ENCODE peak calls at places on chromosomes 2 and 18, in ten cellular contexts. E, G, Y, D, J, M, Q, C, L and K are unnamed samples.

GRCh38 chr2:28487258-28487657 is 8.6 kb upstream of the PLB1 start:
- DNase-seq in J (no peak), Q (no peak), C (no peak), M (no peak), G (no peak), L (no peak), D (no peak), E (no peak), Y (no peak), K (no peak)

GRCh38 chr2:56008661-56009411 is 85.3 kb upstream of the EFEMP1 start:
- DNase-seq in G (peak; percentile 86), Q (peak; percentile 32), C (peak; percentile 18), E (peak; percentile 51), D (no peak), M (peak; percentile 40), J (no peak), Y (no peak), L (peak; percentile 28), K (no peak)

GRCh38 chr2:237500681-237501424 is 13.8 kb downstream of the MLPH start:
- DNase-seq in M (no peak), Y (no peak), J (no peak), Q (no peak), E (no peak), C (no peak), G (no peak), L (no peak), D (peak; percentile 96), K (no peak)

GRCh38 chr2:212665948-212666347 is 127.3 kb upstream of the ERBB4 start:
- DNase-seq in L (no peak), Y (no peak), C (no peak), E (no peak), D (no peak), M (no peak), J (no peak), Q (no peak), G (no peak), K (no peak)

GRCh38 chr2:203783496-203784203 is 77.2 kb downstream of the CD28 start:
- DNase-seq in Q (no peak), L (no peak), E (no peak), G (no peak), M (no peak), J (no peak), C (no peak), D (no peak), Y (no peak), K (no peak)

GRCh38 chr2:31729442-31730092 is 148.8 kb upstream of the SRD5A2 start:
- DNase-seq in G (no peak), J (no peak), C (no peak), L (no peak), E (no peak), M (no peak), Y (no peak), D (peak; percentile 13), Q (no peak), K (no peak)

GRCh38 chr18:23784811-23785245 is 95.6 kb downstream of the LAMA3 start:
- DNase-seq in L (no peak), M (no peak), C (peak; percentile 16), G (no peak), Y (no peak), E (peak; percentile 21), Q (no peak), D (no peak), J (no peak), K (no peak)

GRCh38 chr2:68771211-68771721 is 36.7 kb downstream of the ARHGAP25 start:
- DNase-seq in Y (no peak), G (no peak), J (no peak), L (no peak), E (no peak), D (no peak), Q (no peak), C (no peak), M (no peak), K (no peak)

GRCh38 chr2:217386041-217386440 is 526.2 kb upstream of the TNP1 start:
- DNase-seq in G (no peak), L (no peak), Y (no peak), M (no peak), D (no peak), C (no peak), E (no peak), J (no peak), Q (no peak), K (no peak)

GRCh38 chr2:240994161-240994896 is 4.1 kb upstream of the SNED1 start:
- DNase-seq in Y (no peak), C (peak; percentile 11), Q (no peak), L (peak; percentile 58), G (peak; percentile 65), J (no peak), E (no peak), M (peak; percentile 82), D (no peak), K (no peak)

DNA sequence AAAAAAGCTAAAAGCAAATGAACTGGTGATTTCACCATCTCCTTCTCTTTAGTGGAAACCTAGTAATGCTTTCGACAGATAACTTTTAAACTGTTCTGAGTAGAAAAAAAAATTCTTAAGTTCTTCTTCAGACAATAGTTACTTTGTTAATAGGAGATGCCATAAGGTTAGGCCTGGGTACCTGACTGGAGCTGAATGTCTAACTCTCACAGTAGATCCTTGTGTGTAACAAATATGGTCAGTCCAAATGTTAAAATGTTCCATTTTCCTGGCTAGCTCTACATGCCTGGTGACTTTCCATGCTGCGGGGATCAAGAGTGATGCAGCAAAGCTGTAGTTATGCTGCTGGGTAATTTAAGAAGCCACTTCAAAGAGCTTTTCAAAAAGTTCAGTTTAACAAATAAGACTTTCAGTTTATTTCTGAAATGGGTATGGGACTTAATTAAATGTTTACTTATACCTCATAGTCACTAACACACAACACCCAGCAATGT is 264.0 kb upstream of the SESTD1 start:
- DNase-seq in E (no peak), C (no peak), Q (no peak), D (no peak), G (no peak), M (no peak), J (no peak), Y (no peak), L (no peak), K (no peak)
- H3K4me1 ChIP-seq in E (no peaks in the 10 kb centered on the region), C (no peaks in the 10 kb centered on the region), Q (no peaks in the 10 kb centered on the region), D (no peaks in the 10 kb centered on the region), G (no peaks in the 10 kb centered on the region), M (no peaks in the 10 kb centered on the region), J (no peaks in the 10 kb centered on the region), Y (no peaks in the 10 kb centered on the region), L (no peaks in the 10 kb centered on the region), K (no peaks in the 10 kb centered on the region)

DNA sequence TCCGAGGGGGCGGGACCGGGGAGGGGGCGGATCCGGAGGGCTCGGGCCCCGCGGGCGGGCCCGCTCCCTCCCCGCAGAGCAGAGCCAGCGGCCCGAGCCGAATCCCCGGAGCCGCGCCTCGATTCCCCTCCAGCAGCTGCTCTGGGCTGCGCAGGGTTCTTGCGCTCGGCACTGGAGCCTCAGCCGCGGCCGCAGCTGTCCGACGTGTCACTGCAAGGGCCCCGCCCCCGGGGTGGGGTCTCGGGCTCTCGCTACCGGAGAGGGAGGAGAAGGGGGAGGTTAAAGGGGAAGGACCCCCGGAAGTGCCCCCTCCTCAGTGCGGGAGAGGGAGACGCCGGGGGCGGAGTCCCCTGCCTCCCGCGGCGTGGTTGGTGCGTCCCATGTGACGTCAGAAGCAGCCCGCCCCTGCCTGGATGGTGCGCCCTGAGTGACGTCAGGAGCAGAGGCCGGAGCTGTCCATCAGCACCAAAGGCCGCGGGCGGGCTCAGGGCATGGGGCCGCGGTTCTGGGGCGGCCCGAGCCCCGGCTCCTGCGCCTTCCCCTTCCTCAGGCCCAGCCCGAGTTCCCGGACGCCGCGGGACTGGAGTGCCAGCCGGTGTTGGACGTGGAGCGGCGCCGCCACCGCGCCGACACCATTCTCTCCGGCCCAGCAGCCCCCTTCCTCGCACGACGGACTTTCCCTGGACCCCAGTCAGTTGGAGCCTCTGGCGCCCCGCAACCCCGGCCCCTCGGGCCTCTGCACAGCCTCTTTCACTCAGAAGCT is at the start of the genes CHPF and TMEM198:
- DNase-seq in M (peak; percentile 99), G (peak; percentile 100), C (peak; percentile 98), E (peak; percentile 97), Q (peak; percentile 100), D (peak; percentile 87), Y (peak; percentile 77), J (peak; percentile 99), L (peak; percentile 100), K (peak; percentile 99)
- TF ChIP-seq POLR2A in M (peak; percentile 74), G (peak; percentile 49), C (peak; percentile 72), E (no peak), Q (peak; percentile 91), D (no peak), Y (peak; percentile 76), J (peak; percentile 72), L (peak; percentile 39), K (no peak)

GRCh38 chr18:75204978-75205759 is 3.8 kb downstream of the PTGR3 start:
- DNase-seq in C (no peak), J (no peak), Q (no peak), D (no peak), G (no peak), M (no peak), E (no peak), Y (no peak), L (no peak), K (peak; percentile 68)
- H3K4me1 ChIP-seq in C (peaks cover 59% of the 10 kb centered on the region), J (peaks cover 17% of the 10 kb centered on the region), Q (peaks cover 77% of the 10 kb centered on the region), D (peaks cover 16% of the 10 kb centered on the region), G (peaks cover 67% of the 10 kb centered on the region), M (peaks cover 4% of the 10 kb centered on the region), E (no peaks in the 10 kb centered on the region), Y (peaks cover 22% of the 10 kb centered on the region), L (peaks cover 25% of the 10 kb centered on the region), K (peaks cover 42% of the 10 kb centered on the region)

DNA sequence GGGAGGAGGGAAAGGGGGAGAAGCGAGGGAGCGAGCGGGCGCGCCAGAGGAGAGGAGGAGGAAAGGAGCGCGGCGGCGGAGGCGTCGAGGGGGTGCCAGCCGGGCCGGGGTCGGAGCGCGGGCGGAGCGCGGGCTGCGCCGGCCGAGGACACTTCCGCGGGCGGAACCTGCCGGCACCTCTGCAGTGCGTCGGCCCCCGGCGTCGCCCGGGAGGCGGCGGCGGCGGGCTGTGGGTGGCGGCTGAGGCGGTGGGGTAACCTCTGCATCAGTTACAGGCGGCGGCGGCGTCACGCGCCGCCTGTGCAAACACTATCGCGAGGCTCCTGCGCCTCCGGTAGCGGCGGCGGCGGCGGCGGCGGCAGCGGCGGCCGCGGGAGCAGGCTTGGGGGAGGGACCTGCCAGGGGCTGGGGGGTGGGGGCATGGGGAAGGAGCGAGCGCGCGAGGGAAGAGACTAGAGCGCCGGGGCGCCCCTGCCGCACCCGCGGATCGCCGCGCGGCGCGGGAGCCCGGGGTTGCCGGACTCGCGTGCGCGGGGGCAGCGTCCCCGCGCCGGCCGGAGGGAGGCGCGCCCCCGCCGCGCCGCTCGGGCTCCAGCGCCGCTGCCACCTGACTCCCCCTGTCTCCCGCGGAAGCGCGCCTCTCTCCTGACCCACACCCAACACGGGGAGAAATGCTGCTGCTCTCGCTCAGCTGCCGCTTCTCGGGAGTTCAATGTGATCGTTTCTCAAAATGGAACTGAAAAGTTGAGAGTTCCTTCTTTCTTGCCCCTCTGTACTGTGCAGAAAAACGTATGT is at the start of gene TLK1:
- DNase-seq in C (peak; percentile 83), L (peak; percentile 90), Q (peak; percentile 83), J (peak; percentile 87), Y (peak; percentile 7), D (peak; percentile 77), M (peak; percentile 81), G (peak; percentile 91), E (peak; percentile 77), K (no peak)
- TF ChIP-seq POLR2A in C (peak; percentile 3), L (no peak), Q (peak; percentile 41), J (peak; percentile 72), Y (peak; percentile 76), D (peak; percentile 53), M (peak; percentile 55), G (no peak), E (no peak), K (no peak)

GRCh38 chr2:242088471-242089212 is 219.1 kb downstream of the RTP5 start:
- DNase-seq in C (peak; percentile 96), L (peak; percentile 96), M (peak; percentile 94), G (peak; percentile 95), E (peak; percentile 93), Q (peak; percentile 96), D (peak; percentile 61), J (peak; percentile 98), Y (peak; percentile 45), K (peak; percentile 96)
- H3K4me1 ChIP-seq in C (peaks cover 23% of the 10 kb centered on the region), L (no peaks in the 10 kb centered on the region), M (no peaks in the 10 kb centered on the region), G (peaks cover 14% of the 10 kb centered on the region), E (no peaks in the 10 kb centered on the region), Q (peaks cover 52% of the 10 kb centered on the region), D (peaks cover 17% of the 10 kb centered on the region), J (no peaks in the 10 kb centered on the region), Y (peaks cover 7% of the 10 kb centered on the region), K (peaks cover 17% of the 10 kb centered on the region)